ENCODE peak calls at places on chromosome 7, in nine cellular contexts. One of them, this sample, is unnamed.
A peak's percentile ranks its signal among the peaks of the same experiment; 100 is the strongest.

GRCh38 chr7:112192236-112193154 is 13.7 kb downstream of the DOCK4 start:
- DNase-seq in fibroblast of pulmonary artery: peak; percentile 63
- DNase-seq in RPMI7951: peak; percentile 83
- DNase-seq in ELF-1: no peak
- DNase-seq in mesendoderm: peak; percentile 6
- DNase-seq in PC-3: peak; percentile 90
- DNase-seq in AG09309: no peak
- DNase-seq in psoas muscle: no peak
- DNase-seq in naive thymus-derived CD8-positive, alpha-beta T cell: no peak
- DNase-seq in this sample: no peak

GRCh38 chr7:150848111-150848510 is 4.2 kb upstream of the AOC1 start:
- DNase-seq in fibroblast of pulmonary artery: no peak
- DNase-seq in RPMI7951: no peak
- DNase-seq in ELF-1: no peak
- DNase-seq in mesendoderm: no peak
- DNase-seq in PC-3: no peak
- DNase-seq in AG09309: no peak
- DNase-seq in psoas muscle: no peak
- DNase-seq in naive thymus-derived CD8-positive, alpha-beta T cell: no peak
- DNase-seq in this sample: no peak

GRCh38 chr7:28157826-28158416 is 22.7 kb downstream of the JAZF1 start:
- DNase-seq in fibroblast of pulmonary artery: peak; percentile 51
- DNase-seq in RPMI7951: no peak
- DNase-seq in ELF-1: no peak
- DNase-seq in mesendoderm: no peak
- DNase-seq in PC-3: no peak
- DNase-seq in AG09309: no peak
- DNase-seq in psoas muscle: no peak
- DNase-seq in naive thymus-derived CD8-positive, alpha-beta T cell: no peak
- DNase-seq in this sample: no peak

GRCh38 chr7:45682358-45682735 is 108.2 kb downstream of the ADCY1 start:
- DNase-seq in fibroblast of pulmonary artery: no peak
- DNase-seq in RPMI7951: no peak
- DNase-seq in ELF-1: no peak
- DNase-seq in mesendoderm: no peak
- DNase-seq in PC-3: no peak
- DNase-seq in AG09309: no peak
- DNase-seq in psoas muscle: no peak
- DNase-seq in naive thymus-derived CD8-positive, alpha-beta T cell: no peak
- DNase-seq in this sample: no peak

GRCh38 chr7:98981701-98982100 is 103.4 kb downstream of the TRRAP start:
- DNase-seq in fibroblast of pulmonary artery: no peak
- DNase-seq in RPMI7951: no peak
- DNase-seq in ELF-1: no peak
- DNase-seq in mesendoderm: no peak
- DNase-seq in PC-3: no peak
- DNase-seq in AG09309: no peak
- DNase-seq in psoas muscle: no peak
- DNase-seq in naive thymus-derived CD8-positive, alpha-beta T cell: no peak
- DNase-seq in this sample: no peak

GRCh38 chr7:5479133-5479745 is 55.6 kb upstream of the TNRC18 start:
- DNase-seq in fibroblast of pulmonary artery: no peak
- DNase-seq in RPMI7951: no peak
- DNase-seq in ELF-1: peak; percentile 50
- DNase-seq in mesendoderm: no peak
- DNase-seq in PC-3: no peak
- DNase-seq in AG09309: no peak
- DNase-seq in psoas muscle: no peak
- DNase-seq in naive thymus-derived CD8-positive, alpha-beta T cell: no peak
- DNase-seq in this sample: no peak

GRCh38 chr7:124779194-124779593 is 13.6 kb upstream of the GPR37 start:
- DNase-seq in fibroblast of pulmonary artery: no peak
- DNase-seq in RPMI7951: no peak
- DNase-seq in ELF-1: no peak
- DNase-seq in mesendoderm: peak; percentile 60
- DNase-seq in PC-3: no peak
- DNase-seq in AG09309: no peak
- DNase-seq in psoas muscle: no peak
- DNase-seq in naive thymus-derived CD8-positive, alpha-beta T cell: no peak
- DNase-seq in this sample: no peak

GRCh38 chr7:102447311-102447710 is 13.9 kb downstream of the ORAI2 start:
- DNase-seq in fibroblast of pulmonary artery: no peak
- DNase-seq in RPMI7951: no peak
- DNase-seq in ELF-1: no peak
- DNase-seq in mesendoderm: no peak
- DNase-seq in PC-3: no peak
- DNase-seq in AG09309: no peak
- DNase-seq in psoas muscle: no peak
- DNase-seq in naive thymus-derived CD8-positive, alpha-beta T cell: no peak
- DNase-seq in this sample: no peak

GRCh38 chr7:104993217-104993857 is 20.7 kb upstream of the KMT2E start:
- DNase-seq in fibroblast of pulmonary artery: no peak
- DNase-seq in RPMI7951: no peak
- DNase-seq in ELF-1: no peak
- DNase-seq in mesendoderm: no peak
- DNase-seq in PC-3: no peak
- DNase-seq in AG09309: no peak
- DNase-seq in psoas muscle: no peak
- DNase-seq in naive thymus-derived CD8-positive, alpha-beta T cell: no peak
- DNase-seq in this sample: no peak